ENCODE peak calls at places on chromosome 13, in five cellular contexts. One of them, this sample, is unnamed. For H3K36me3, the result is how much of the 10 kb centered on the place peaks cover.

GRCh38 chr13:34765446-34766180 is 176.5 kb upstream of the NBEA start:
- DNase-seq in neuronal stem cell: no peak
- DNase-seq in adrenal gland: no peak
- DNase-seq in PC-3: no peak
- DNase-seq in lung: no peak
- DNase-seq in this sample: no peak

GRCh38 chr13:97333983-97334382 is 100.0 kb upstream of the RAP2A start:
- DNase-seq in neuronal stem cell: no peak
- DNase-seq in adrenal gland: no peak
- DNase-seq in lung: no peak
- DNase-seq in PC-3: no peak
- DNase-seq in this sample: no peak

GRCh38 chr13:91776650-91777193 is 378.3 kb downstream of the GPC5 start:
- DNase-seq in PC-3: peak
- DNase-seq in lung: no peak
- DNase-seq in neuronal stem cell: no peak
- DNase-seq in adrenal gland: no peak
- DNase-seq in this sample: no peak

GRCh38 chr13:43232866-43233265 is 209.5 kb downstream of the DNAJC15 start:
- DNase-seq in PC-3: peak
- DNase-seq in adrenal gland: no peak
- DNase-seq in lung: no peak
- DNase-seq in neuronal stem cell: no peak
- DNase-seq in this sample: no peak

GRCh38 chr13:100131863-100132574 is 43.1 kb downstream of the PCCA start:
- DNase-seq in adrenal gland: no peak
- DNase-seq in PC-3: peak
- DNase-seq in lung: no peak
- DNase-seq in neuronal stem cell: no peak
- DNase-seq in this sample: no peak

GRCh38 chr13:74117207-74117705 is 16.9 kb downstream of the KLF12 start:
- DNase-seq in PC-3: no peak
- DNase-seq in adrenal gland: no peak
- DNase-seq in neuronal stem cell: no peak
- DNase-seq in lung: no peak
- DNase-seq in this sample: no peak

GRCh38 chr13:43567608-43568007 is 219.2 kb downstream of the ENOX1 start:
- DNase-seq in adrenal gland: no peak
- DNase-seq in lung: no peak
- DNase-seq in PC-3: peak
- DNase-seq in neuronal stem cell: no peak
- DNase-seq in this sample: no peak

GRCh38 chr13:110714798-110715394 is 1.4 kb downstream of the ING1 start:
- DNase-seq in adrenal gland: peak
- DNase-seq in lung: peak
- DNase-seq in PC-3: peak
- DNase-seq in neuronal stem cell: peak
- DNase-seq in this sample: peak

GRCh38 chr13:106246237-106246636 is 289.2 kb downstream of the EFNB2 start:
- DNase-seq in adrenal gland: no peak
- DNase-seq in lung: no peak
- DNase-seq in neuronal stem cell: no peak
- DNase-seq in PC-3: no peak
- DNase-seq in this sample: no peak

GRCh38 chr13:40063278-40063698 is 407.8 kb downstream of the COG6 start:
- DNase-seq in adrenal gland: no peak
- DNase-seq in PC-3: no peak
- DNase-seq in lung: no peak
- DNase-seq in neuronal stem cell: no peak
- DNase-seq in this sample: no peak

GRCh38 chr13:42867232-42867631 is 85.8 kb downstream of the FAM216B start:
- DNase-seq in neuronal stem cell: no peak
- DNase-seq in lung: no peak
- DNase-seq in adrenal gland: no peak
- DNase-seq in PC-3: no peak
- DNase-seq in this sample: no peak

GRCh38 chr13:47420012-47420411 is 523.2 kb upstream of the HTR2A start:
- DNase-seq in PC-3: peak
- DNase-seq in adrenal gland: no peak
- DNase-seq in lung: no peak
- DNase-seq in neuronal stem cell: no peak
- DNase-seq in this sample: no peak

GRCh38 chr13:27137759-27138158 is 33.9 kb downstream of the USP12 start:
- DNase-seq in neuronal stem cell: no peak
- DNase-seq in lung: no peak
- DNase-seq in PC-3: no peak
- DNase-seq in adrenal gland: no peak
- DNase-seq in this sample: no peak

GRCh38 chr13:20499986-20500385 is 25.7 kb downstream of the CRYL1 start:
- DNase-seq in neuronal stem cell: no peak
- DNase-seq in adrenal gland: no peak
- DNase-seq in lung: no peak
- DNase-seq in PC-3: peak
- DNase-seq in this sample: no peak

GRCh38 chr13:74871671-74872070 is 610.3 kb downstream of the TBC1D4 start:
- DNase-seq in adrenal gland: no peak
- DNase-seq in neuronal stem cell: no peak
- DNase-seq in lung: no peak
- DNase-seq in PC-3: peak
- DNase-seq in this sample: no peak

GRCh38 chr13:97573011-97573410 is 139.0 kb downstream of the RAP2A start:
- DNase-seq in adrenal gland: no peak
- DNase-seq in lung: no peak
- DNase-seq in neuronal stem cell: peak
- DNase-seq in PC-3: no peak
- DNase-seq in this sample: no peak

GRCh38 chr13:96968027-96968426 is 26.2 kb downstream of the OXGR1 start:
- DNase-seq in PC-3: no peak
- DNase-seq in adrenal gland: no peak
- DNase-seq in lung: no peak
- DNase-seq in neuronal stem cell: no peak
- DNase-seq in this sample: no peak

GRCh38 chr13:20492641-20493040 is 33.0 kb downstream of the CRYL1 start:
- DNase-seq in PC-3: peak
- DNase-seq in adrenal gland: no peak
- DNase-seq in lung: no peak
- DNase-seq in neuronal stem cell: no peak
- DNase-seq in this sample: peak

GRCh38 chr13:108086678-108087077 is 128.7 kb downstream of the LIG4 start:
- DNase-seq in PC-3: peak
- DNase-seq in adrenal gland: no peak
- DNase-seq in lung: no peak
- DNase-seq in neuronal stem cell: no peak
- DNase-seq in this sample: peak

DNA sequence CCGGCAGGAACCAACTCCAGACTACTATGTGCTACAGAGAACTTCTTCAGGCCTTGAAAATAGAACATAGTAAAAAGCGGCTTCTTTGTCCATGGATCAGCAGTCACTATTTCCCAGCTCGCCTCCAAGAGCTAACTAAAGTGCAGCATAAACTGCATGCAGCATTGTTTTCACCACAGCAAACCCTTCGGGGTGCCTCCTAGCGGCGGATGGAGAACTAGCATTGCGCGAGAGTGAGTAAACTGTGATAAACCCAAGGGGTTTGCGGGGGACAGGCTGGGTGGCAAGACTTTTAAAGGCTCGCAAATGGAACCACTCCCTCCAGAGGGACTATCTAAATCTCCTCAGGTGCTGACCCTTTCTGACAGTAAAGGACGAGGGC is 21.6 kb upstream of the SGCG start:
- DNase-seq in adrenal gland: no peak
- DNase-seq in neuronal stem cell: peak
- DNase-seq in PC-3: peak
- DNase-seq in lung: no peak
- DNase-seq in this sample: peak
- H3K4me3 ChIP-seq in adrenal gland: no peak
- H3K4me3 ChIP-seq in neuronal stem cell: peak
- H3K4me3 ChIP-seq in PC-3: no peak
- H3K4me3 ChIP-seq in lung: no peak
- H3K4me3 ChIP-seq in this sample: peak

GRCh38 chr13:32254416-32254815 is 60.7 kb downstream of the ZAR1L start:
- DNase-seq in neuronal stem cell: no peak
- DNase-seq in lung: no peak
- DNase-seq in PC-3: no peak
- DNase-seq in adrenal gland: no peak
- DNase-seq in this sample: no peak
- H3K36me3 ChIP-seq in neuronal stem cell: under half
- H3K36me3 ChIP-seq in lung: under half
- H3K36me3 ChIP-seq in PC-3: under half
- H3K36me3 ChIP-seq in adrenal gland: under half
- H3K36me3 ChIP-seq in this sample: under half

GRCh38 chr13:49616688-49617065 is 11.6 kb upstream of the ARL11 start:
- DNase-seq in adrenal gland: no peak
- DNase-seq in neuronal stem cell: no peak
- DNase-seq in PC-3: no peak
- DNase-seq in lung: no peak
- DNase-seq in this sample: no peak
- H3K27ac ChIP-seq in adrenal gland: no peak
- H3K27ac ChIP-seq in neuronal stem cell: no peak
- H3K27ac ChIP-seq in PC-3: no peak
- H3K27ac ChIP-seq in lung: peak
- H3K27ac ChIP-seq in this sample: no peak

GRCh38 chr13:31946091-31946770 is 85.3 kb upstream of the FRY start:
- DNase-seq in adrenal gland: no peak
- DNase-seq in neuronal stem cell: no peak
- DNase-seq in lung: no peak
- DNase-seq in PC-3: no peak
- DNase-seq in this sample: no peak
- H3K4me3 ChIP-seq in adrenal gland: no peak
- H3K4me3 ChIP-seq in neuronal stem cell: no peak
- H3K4me3 ChIP-seq in lung: no peak
- H3K4me3 ChIP-seq in PC-3: peak
- H3K4me3 ChIP-seq in this sample: peak

GRCh38 chr13:113552786-113553540 is 31.6 kb upstream of the TFDP1 start:
- DNase-seq in neuronal stem cell: no peak
- DNase-seq in lung: peak
- DNase-seq in PC-3: no peak
- DNase-seq in adrenal gland: no peak
- DNase-seq in this sample: peak

GRCh38 chr13:113552079-113552478 is 32.5 kb upstream of the TFDP1 start:
- DNase-seq in lung: peak
- DNase-seq in neuronal stem cell: no peak
- DNase-seq in adrenal gland: no peak
- DNase-seq in PC-3: no peak
- DNase-seq in this sample: peak

GRCh38 chr13:113548778-113549621 is 35.6 kb upstream of the TFDP1 start:
- DNase-seq in adrenal gland: no peak
- DNase-seq in lung: no peak
- DNase-seq in neuronal stem cell: no peak
- DNase-seq in PC-3: no peak
- DNase-seq in this sample: peak

GRCh38 chr13:113550453-113550852 is 34.1 kb upstream of the TFDP1 start:
- DNase-seq in lung: no peak
- DNase-seq in PC-3: no peak
- DNase-seq in adrenal gland: no peak
- DNase-seq in neuronal stem cell: no peak
- DNase-seq in this sample: peak

DNA sequence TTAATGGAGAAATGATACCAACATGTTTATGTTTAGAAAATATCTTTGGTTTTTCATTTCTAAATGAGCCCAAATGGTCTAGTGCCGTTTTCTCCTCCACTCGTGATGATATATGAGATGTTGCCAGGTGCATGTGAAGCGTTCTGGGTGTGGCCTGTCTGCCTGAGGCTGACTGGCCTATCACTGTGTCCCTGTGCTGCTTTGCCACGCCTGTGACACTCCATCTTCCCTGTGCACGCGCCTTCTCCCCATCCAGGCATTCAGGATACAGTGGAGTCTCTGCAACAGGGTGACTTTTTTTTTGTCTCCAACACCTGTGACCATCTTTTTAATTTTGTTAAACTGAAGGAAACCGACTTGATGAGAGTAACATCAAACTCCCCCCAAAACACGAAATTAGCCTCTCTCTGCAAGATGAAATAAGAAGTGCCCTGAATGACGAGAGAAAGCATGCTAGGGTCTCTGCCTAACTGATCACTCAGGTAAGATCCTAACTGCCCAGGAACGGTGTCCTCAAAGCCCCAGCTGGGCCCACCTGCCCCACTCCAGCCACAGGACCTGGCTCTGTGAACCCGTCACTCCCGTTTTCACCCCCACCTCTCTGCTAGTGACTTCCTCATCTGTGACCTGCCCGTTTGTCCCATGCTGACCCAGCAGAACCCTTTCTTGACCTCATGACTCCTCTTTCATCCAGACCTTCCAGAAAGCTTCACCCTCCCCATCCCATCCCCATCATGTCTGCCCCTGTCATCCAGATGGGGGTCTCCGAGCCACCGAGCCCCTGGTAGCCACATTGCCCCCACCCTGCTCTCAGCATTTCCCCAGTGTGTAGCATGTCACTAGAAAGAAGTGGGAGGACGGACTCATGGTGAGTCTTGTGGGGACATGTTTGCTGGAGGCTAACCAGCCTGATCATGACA is 33.2 kb upstream of the TFDP1 start:
- DNase-seq in neuronal stem cell: no peak
- DNase-seq in lung: peak
- DNase-seq in adrenal gland: no peak
- DNase-seq in PC-3: no peak
- DNase-seq in this sample: peak
- H3K36me3 ChIP-seq in neuronal stem cell: under half
- H3K36me3 ChIP-seq in lung: under half
- H3K36me3 ChIP-seq in adrenal gland: under half
- H3K36me3 ChIP-seq in PC-3: under half
- H3K36me3 ChIP-seq in this sample: under half

DNA sequence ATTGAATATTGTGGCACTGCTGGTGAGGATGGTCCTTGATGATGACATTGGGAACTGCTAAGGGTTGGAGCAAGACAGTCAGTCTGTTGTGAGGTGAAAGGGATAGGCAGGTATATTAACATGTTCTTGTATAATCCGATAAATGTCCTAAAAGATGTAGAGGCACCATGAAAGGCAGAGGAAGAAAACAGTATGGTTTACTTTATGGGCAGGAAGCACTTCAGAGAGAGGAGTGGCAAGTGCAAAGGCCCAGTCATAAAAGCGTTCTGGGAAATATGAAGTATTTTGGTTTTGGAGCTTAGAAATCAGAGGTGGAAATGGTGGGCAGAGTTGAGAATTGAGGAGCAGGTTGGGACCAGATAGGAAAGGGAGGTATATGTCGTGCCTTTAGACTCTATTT is 9.5 kb downstream of the NUP58 start:
- DNase-seq in lung: no peak
- DNase-seq in PC-3: no peak
- DNase-seq in neuronal stem cell: no peak
- DNase-seq in adrenal gland: no peak
- DNase-seq in this sample: no peak
- H3K27ac ChIP-seq in lung: no peak
- H3K27ac ChIP-seq in PC-3: no peak
- H3K27ac ChIP-seq in neuronal stem cell: no peak
- H3K27ac ChIP-seq in adrenal gland: no peak
- H3K27ac ChIP-seq in this sample: no peak